ENCODE peak calls at places on chromosomes 3 and 15, in eight cellular contexts. K is iris pigment epithelial cell; A is pons; S is A673; O is T-helper 1 cell; Z is AG08395; T is GM03348; D is stimulated activated naive CD8-positive, alpha-beta T cell treated with anti-CD3 and anti-CD28 coated beads, Interleukin-15, amount 100 ng/mL, for 72 hours. V is an unnamed sample.

GRCh38 chr15:48720646-48721045 is 75.1 kb upstream of the FBN1 start:
- DNase-seq in K (peak; percentile 19), A (no peak), S (no peak), O (no peak), Z (peak; percentile 43), T (peak; percentile 39), D (no peak), V (no peak)

GRCh38 chr3:125401402-125401801 is 26.3 kb upstream of the ZNF148 start:
- DNase-seq in K (peak; percentile 48), A (no peak), S (no peak), O (no peak), Z (peak; percentile 66), T (peak; percentile 64), D (no peak), V (no peak)

GRCh38 chr3:69890094-69890493 is 109.4 kb upstream of the SAMMSON start:
- DNase-seq in K (peak; percentile 51), A (no peak), S (no peak), O (no peak), Z (no peak), T (no peak), D (peak; percentile 33), V (no peak)

GRCh38 chr3:159619341-159619885 is 369.2 kb upstream of the IL12A start:
- DNase-seq in K (peak; percentile 62), A (peak; percentile 26), S (peak; percentile 41), O (no peak), Z (peak; percentile 68), T (peak; percentile 27), D (no peak), V (no peak)

GRCh38 chr15:92749172-92749571 is 93.6 kb upstream of the FAM174B start:
- DNase-seq in K (no peak), A (no peak), S (no peak), O (no peak), Z (no peak), T (peak; percentile 24), D (no peak), V (no peak)

GRCh38 chr15:100985401-100985800 is 66.2 kb downstream of the LRRK1 start:
- DNase-seq in K (no peak), A (no peak), S (no peak), O (no peak), Z (no peak), T (no peak), D (no peak), V (no peak)

GRCh38 chr15:58453931-58454793 is 22.4 kb downstream of the LIPC start:
- DNase-seq in K (no peak), A (no peak), S (no peak), O (no peak), Z (no peak), T (no peak), D (peak; percentile 78), V (peak; percentile 88)

GRCh38 chr15:56732135-56732880 is 1.0 kb downstream of the ZNF280D start:
- DNase-seq in K (peak; percentile 82), A (no peak), S (peak; percentile 18), O (peak; percentile 15), Z (peak; percentile 23), T (peak; percentile 44), D (no peak), V (no peak)

GRCh38 chr3:140006331-140006730 is 71.3 kb downstream of the CLSTN2 start:
- DNase-seq in K (no peak), A (no peak), S (peak; percentile 47), O (no peak), Z (no peak), T (no peak), D (no peak), V (no peak)

GRCh38 chr15:28047277-28047676 is 51.8 kb downstream of the OCA2 start:
- DNase-seq in K (no peak), A (no peak), S (no peak), O (no peak), Z (no peak), T (no peak), D (no peak), V (no peak)

GRCh38 chr15:85580914-85581313 is 200.5 kb downstream of the AKAP13 start:
- DNase-seq in K (peak; percentile 35), A (peak; percentile 37), S (no peak), O (peak; percentile 84), Z (no peak), T (no peak), D (peak; percentile 82), V (no peak)

GRCh38 chr15:101121511-101122090 is 130.2 kb downstream of the CHSY1 start:
- DNase-seq in K (peak; percentile 78), A (no peak), S (peak; percentile 43), O (peak; percentile 61), Z (peak; percentile 49), T (peak; percentile 87), D (peak; percentile 57), V (no peak)

GRCh38 chr3:58383904-58384303 is 49.7 kb downstream of the PDHB start:
- DNase-seq in K (peak; percentile 98), A (peak; percentile 60), S (peak; percentile 6), O (no peak), Z (peak; percentile 90), T (peak; percentile 84), D (no peak), V (peak; percentile 96)

GRCh38 chr3:72048873-72049272 is 263.9 kb upstream of the PROK2 start:
- DNase-seq in K (no peak), A (no peak), S (no peak), O (no peak), Z (no peak), T (no peak), D (no peak), V (no peak)

GRCh38 chr3:46990573-46991374 is 11.3 kb downstream of the NBEAL2 start:
- DNase-seq in K (no peak), A (peak; percentile 44), S (no peak), O (no peak), Z (no peak), T (no peak), D (no peak), V (no peak)

GRCh38 chr3:12585970-12586369 is 29.1 kb downstream of the MKRN2 start:
- DNase-seq in K (no peak), A (no peak), S (no peak), O (no peak), Z (no peak), T (no peak), D (no peak), V (no peak)

GRCh38 chr3:171860830-171861535 is 17.8 kb downstream of the TMEM212 start:
- DNase-seq in K (peak; percentile 87), A (no peak), S (no peak), O (no peak), Z (peak; percentile 80), T (peak; percentile 64), D (no peak), V (no peak)

GRCh38 chr3:164004205-164004604 is 1074.1 kb downstream of the SI start:
- DNase-seq in K (no peak), A (no peak), S (no peak), O (no peak), Z (no peak), T (no peak), D (no peak), V (no peak)

GRCh38 chr3:172939651-172940293 is 189.2 kb downstream of the ECT2 start:
- DNase-seq in K (peak; percentile 18), A (no peak), S (peak; percentile 60), O (no peak), Z (no peak), T (no peak), D (no peak), V (no peak)

GRCh38 chr3:176937546-176937945 is 259.7 kb downstream of the TBL1XR1 start:
- DNase-seq in K (peak; percentile 53), A (no peak), S (no peak), O (no peak), Z (no peak), T (peak; percentile 12), D (no peak), V (no peak)

GRCh38 chr3:126549861-126550487 is 8.8 kb downstream of the C3orf22 start:
- DNase-seq in K (no peak), A (no peak), S (no peak), O (no peak), Z (no peak), T (no peak), D (no peak), V (no peak)

GRCh38 chr15:64246364-64247189 is 83.8 kb upstream of the PPIB start:
- DNase-seq in K (peak; percentile 94), A (peak; percentile 31), S (peak; percentile 77), O (peak; percentile 91), Z (peak; percentile 72), T (peak; percentile 60), D (peak; percentile 81), V (peak; percentile 95)

GRCh38 chr15:80160570-80161156 is 7.9 kb downstream of the FAH start:
- DNase-seq in K (peak; percentile 96), A (peak; percentile 84), S (no peak), O (peak; percentile 90), Z (peak; percentile 88), T (peak; percentile 85), D (peak; percentile 55), V (peak; percentile 72)

GRCh38 chr15:100041380-100041779 is 300.4 kb downstream of the ADAMTS17 start:
- DNase-seq in K (no peak), A (no peak), S (no peak), O (no peak), Z (no peak), T (no peak), D (no peak), V (no peak)

GRCh38 chr15:58546635-58547627 is 115.1 kb downstream of the LIPC start:
- DNase-seq in K (peak; percentile 92), A (no peak), S (no peak), O (no peak), Z (peak; percentile 82), T (peak; percentile 86), D (no peak), V (no peak)

GRCh38 chr3:8506611-8507061 is 5.0 kb downstream of the LMCD1 start:
- DNase-seq in K (peak; percentile 57), A (no peak), S (no peak), O (no peak), Z (no peak), T (no peak), D (no peak), V (no peak)

GRCh38 chr3:14428087-14429067 is 26.0 kb downstream of the SLC6A6 start:
- DNase-seq in K (no peak), A (peak; percentile 61), S (no peak), O (no peak), Z (no peak), T (no peak), D (peak; percentile 47), V (no peak)

GRCh38 chr3:194999491-194999890 is 271.5 kb downstream of the XXYLT1 start:
- DNase-seq in K (no peak), A (no peak), S (no peak), O (no peak), Z (no peak), T (no peak), D (no peak), V (no peak)

GRCh38 chr15:34837246-34838016 is 42.1 kb upstream of the ACTC1 start:
- DNase-seq in K (peak; percentile 83), A (no peak), S (no peak), O (no peak), Z (peak; percentile 78), T (peak; percentile 72), D (no peak), V (no peak)

GRCh38 chr15:58410353-58410752 is 21.4 kb upstream of the LIPC start:
- DNase-seq in K (no peak), A (peak; percentile 79), S (no peak), O (no peak), Z (peak; percentile 64), T (peak; percentile 79), D (peak; percentile 46), V (no peak)

GRCh38 chr3:120559228-120560061 is 36.7 kb upstream of the NDUFB4 start:
- DNase-seq in K (peak; percentile 45), A (peak; percentile 64), S (peak; percentile 39), O (no peak), Z (peak; percentile 61), T (peak; percentile 63), D (no peak), V (peak; percentile 52)

GRCh38 chr3:122351612-122352011 is 26.6 kb downstream of the CSTA start:
- DNase-seq in K (no peak), A (no peak), S (no peak), O (no peak), Z (no peak), T (no peak), D (no peak), V (no peak)

GRCh38 chr3:177597325-177598109 is 400.2 kb upstream of the TBL1XR1 start:
- DNase-seq in K (peak; percentile 99), A (peak; percentile 90), S (peak; percentile 85), O (peak; percentile 73), Z (peak; percentile 75), T (peak; percentile 66), D (peak; percentile 37), V (peak; percentile 61)

GRCh38 chr3:188947983-188948657 is 223.7 kb upstream of the TPRG1 start:
- DNase-seq in K (peak; percentile 99), A (peak; percentile 92), S (peak; percentile 96), O (no peak), Z (peak; percentile 88), T (peak; percentile 92), D (no peak), V (no peak)

V was measured in SK-MEL-5.